ENCODE peak calls at places on chromosomes 3 and 15, in six cellular contexts. Y, Z, H, D, N and C are unnamed samples.

GRCh38 chr3:46864051-46864881 is 1.0 kb upstream of the MYL3 start:
- DNase-seq in Z (no peak), Y (no peak), N (no peak), D (no peak), H (no peak), C (no peak)

GRCh38 chr3:195249858-195250464 is 21.0 kb downstream of the XXYLT1 start:
- DNase-seq in N (no peak), H (no peak), D (no peak), Z (peak; percentile 41), Y (no peak), C (no peak)

GRCh38 chr3:134381836-134382442 is 7.7 kb upstream of the AMOTL2 start:
- DNase-seq in D (no peak), N (no peak), Z (no peak), Y (no peak), H (no peak), C (no peak)

GRCh38 chr15:85587707-85588441 is 206.9 kb downstream of the KLHL25 start:
- DNase-seq in Y (no peak), Z (no peak), D (no peak), N (no peak), H (no peak), C (no peak)

GRCh38 chr3:150761831-150762661 is 923 bp downstream of the SIAH2 start:
- DNase-seq in H (no peak), D (peak; percentile 36), Y (no peak), Z (peak; percentile 60), N (peak; percentile 51), C (no peak)

GRCh38 chr3:10116138-10116460 is 624 bp downstream of the BRK1 start:
- DNase-seq in D (peak; percentile 28), Z (peak; percentile 54), N (peak; percentile 49), H (no peak), Y (no peak), C (no peak)

GRCh38 chr15:25671132-25671531 is 192.0 kb downstream of the ATP10A start:
- DNase-seq in Y (no peak), H (no peak), Z (no peak), N (no peak), D (no peak), C (no peak)

GRCh38 chr3:12999147-13000140 is 73.8 kb downstream of the IQSEC1 start:
- DNase-seq in Y (no peak), Z (no peak), N (peak; percentile 95), H (no peak), D (peak; percentile 92), C (no peak)

GRCh38 chr3:47283596-47284364 is 1.0 kb downstream of the KLHL18 start:
- DNase-seq in Y (no peak), D (no peak), Z (peak; percentile 60), H (no peak), N (peak; percentile 42), C (no peak)

GRCh38 chr3:20857636-20858035 is 671.6 kb upstream of the SGO1 start:
- DNase-seq in D (no peak), N (no peak), H (no peak), Z (no peak), Y (no peak), C (no peak)

GRCh38 chr3:11605398-11605797 is 38.3 kb downstream of the VGLL4 start:
- DNase-seq in D (no peak), N (no peak), Z (no peak), H (no peak), Y (no peak), C (no peak)

GRCh38 chr3:193997228-193998192 is 138.4 kb upstream of the HES1 start:
- DNase-seq in D (no peak), H (no peak), Z (no peak), N (no peak), Y (no peak), C (no peak)

GRCh38 chr15:72197460-72198409 is at the start of gene GRAMD2A:
- DNase-seq in H (peak; percentile 82), D (no peak), Z (peak; percentile 86), Y (no peak), N (no peak), C (peak; percentile 74)
- TF ChIP-seq POLR2AphosphoS5 in H (no peak), D (no peak), Z (peak; percentile 36), Y (no peak), N (no peak), C (no peak)

DNA sequence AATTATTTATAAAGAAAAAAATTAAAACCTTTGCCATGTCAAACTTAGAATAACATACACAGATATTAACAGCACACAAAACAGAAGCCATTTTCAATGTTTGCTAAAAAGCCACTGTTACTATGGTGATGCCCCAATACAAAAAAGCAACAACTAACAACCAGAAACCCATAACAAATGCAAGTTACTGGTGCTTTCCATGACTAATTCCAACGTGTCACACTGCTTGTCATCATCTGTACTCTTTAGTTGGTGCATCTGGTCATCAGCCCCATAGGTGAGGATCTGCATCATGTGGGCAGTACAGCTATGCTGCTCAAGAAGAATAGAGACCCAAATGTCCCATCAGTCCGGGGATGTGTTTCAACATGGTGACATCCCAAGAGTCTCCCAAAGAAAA is 52.8 kb downstream of the ATP8B4 start:
- DNase-seq in D (no peak), Y (no peak), Z (no peak), N (no peak), H (no peak), C (no peak)
- TF ChIP-seq TAF1 in D (no peak), Y (no peak), Z (no peak), N (no peak), H (no peak), C (no peak)

GRCh38 chr3:50237133-50237651 is 1.2 kb downstream of the GNAI2 start:
- DNase-seq in Z (peak; percentile 60), D (no peak), Y (no peak), N (no peak), H (no peak), C (no peak)

GRCh38 chr3:50237754-50238548 is 1.9 kb downstream of the GNAI2 start:
- DNase-seq in Z (peak; percentile 65), D (no peak), Y (peak; percentile 50), H (peak; percentile 85), N (no peak), C (peak; percentile 93)

GRCh38 chr3:50236484-50237132 is 604 bp downstream of the GNAI2 start:
- DNase-seq in Y (no peak), Z (peak; percentile 60), H (no peak), D (no peak), N (no peak), C (no peak)

GRCh38 chr3:50238549-50239026 is 2.6 kb downstream of the GNAI2 start:
- DNase-seq in H (no peak), Z (no peak), D (peak; percentile 45), Y (no peak), N (no peak), C (no peak)

DNA sequence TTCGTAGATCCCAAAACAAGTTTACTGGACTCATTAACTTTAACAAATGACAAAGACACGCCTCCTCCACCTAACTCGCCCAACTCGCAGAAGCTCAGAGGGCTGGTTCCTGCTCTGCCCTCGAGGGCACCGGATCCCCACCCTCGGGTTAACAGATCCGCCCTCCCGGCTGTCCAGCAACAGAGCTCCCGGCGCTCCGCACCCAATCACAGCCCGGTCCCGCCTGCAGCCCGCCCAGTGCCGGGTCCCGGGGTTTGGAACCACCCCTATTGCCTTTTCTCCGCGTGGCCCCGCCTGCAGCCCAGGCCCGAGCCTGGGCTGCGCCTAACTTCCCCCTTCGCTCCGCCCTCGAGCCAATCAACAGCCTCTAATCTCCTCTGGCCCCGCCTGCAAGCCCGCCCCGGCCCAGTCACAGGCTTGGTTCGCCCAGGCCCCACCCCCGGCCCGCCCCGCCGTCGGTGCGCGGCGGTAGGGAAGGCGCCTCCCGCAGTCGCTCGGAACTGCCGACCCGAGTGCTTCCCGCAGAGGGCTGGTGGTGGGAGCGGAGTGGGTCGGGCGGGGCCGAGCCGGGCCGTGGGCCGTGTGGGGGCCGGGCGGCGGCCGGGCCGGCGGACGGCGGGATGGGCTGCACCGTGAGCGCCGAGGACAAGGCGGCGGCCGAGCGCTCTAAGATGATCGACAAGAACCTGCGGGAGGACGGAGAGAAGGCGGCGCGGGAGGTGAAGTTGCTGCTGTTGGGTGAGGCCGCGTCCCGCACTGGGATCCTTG is at the start of gene GNAI2:
- DNase-seq in H (peak; percentile 98), Z (peak; percentile 96), D (peak; percentile 94), N (peak; percentile 93), Y (peak; percentile 91), C (peak; percentile 99)
- TF ChIP-seq POLR2A in H (peak; percentile 85), Z (no peak), D (peak; percentile 92), N (no peak), Y (peak; percentile 94), C (peak; percentile 94)

GRCh38 chr15:75637245-75638009 is 2.6 kb downstream of the IMP3 start:
- DNase-seq in D (no peak), Z (no peak), N (peak; percentile 10), H (no peak), Y (no peak), C (no peak)
- TF ChIP-seq POLR2AphosphoS5 in D (peak; percentile 10), Z (no peak), N (no peak), H (no peak), Y (no peak), C (peak; percentile 18)

DNA sequence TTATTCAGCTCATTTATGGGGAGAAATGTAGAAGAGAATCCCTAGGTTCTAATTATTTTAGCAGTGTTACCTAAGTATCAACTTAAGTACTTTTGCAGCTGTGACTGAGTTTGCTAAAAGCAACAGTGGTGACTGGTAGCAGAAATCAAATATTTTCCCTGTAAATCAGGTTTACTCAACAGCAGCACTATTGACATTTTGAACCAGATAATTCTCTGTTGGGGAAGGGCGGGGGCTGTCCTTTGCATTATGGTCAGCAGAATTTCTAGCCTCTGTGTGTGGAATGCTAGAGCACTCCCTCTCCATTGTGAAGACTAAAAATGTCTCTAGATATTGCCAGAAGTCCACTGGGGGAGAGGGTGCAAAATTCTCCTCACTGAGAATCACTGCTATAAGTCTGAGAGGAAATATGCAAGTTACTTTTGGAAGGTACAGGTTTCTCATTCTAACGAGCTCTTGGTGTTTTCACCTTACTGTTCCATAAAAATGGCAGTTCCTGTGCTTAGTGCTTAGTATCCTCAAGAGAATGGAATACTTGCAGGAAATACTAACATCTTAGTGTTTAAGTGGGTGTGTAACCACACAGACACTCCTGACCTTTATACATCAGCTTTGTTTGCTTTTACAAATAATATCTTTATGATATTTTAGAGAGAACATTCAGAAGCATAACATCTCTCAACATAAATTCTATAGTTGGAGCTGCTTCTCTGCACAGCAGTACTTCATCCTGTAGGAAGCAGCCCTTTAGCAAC is 246.4 kb upstream of the GOLIM4 start:
- DNase-seq in Z (no peak), Y (no peak), D (no peak), N (no peak), H (no peak), C (no peak)
- TF ChIP-seq TAF1 in Z (no peak), Y (no peak), D (no peak), N (no peak), H (no peak), C (no peak)

GRCh38 chr15:80999623-81000036 is 1.1 kb upstream of the TLNRD1 start:
- DNase-seq in N (peak; percentile 35), D (no peak), Y (no peak), H (no peak), Z (no peak), C (peak; percentile 48)
- TF ChIP-seq POLR2A in N (peak; percentile 63), D (no peak), Y (no peak), H (peak; percentile 34), Z (no peak), C (peak; percentile 54)